ENCODE peak calls at places on chromosomes 12 and 14, in nine cellular contexts. A is tibial nerve, N is foreskin fibroblast, I is brain microvascular endothelial cell, R is HCT116, C is kidney, D is psoas muscle, F is pancreas, O is upper lobe of right lung. M is an unnamed sample.

GRCh38 chr14:33617154-33617553 is 333.7 kb downstream of the EGLN3 start:
- DNase-seq in C (no peak), F (no peak), I (peak; percentile 25), R (no peak), A (no peak), O (no peak), D (no peak), N (peak; percentile 82), M (peak; percentile 75)

GRCh38 chr12:80815351-80815750 is 98.6 kb downstream of the MYF5 start:
- DNase-seq in C (no peak), F (no peak), R (no peak), D (no peak), I (no peak), O (no peak), A (no peak), N (no peak), M (no peak)

GRCh38 chr12:30796891-30797371 is 42.2 kb upstream of the CAPRIN2 start:
- DNase-seq in I (peak; percentile 33), O (no peak), A (no peak), F (no peak), D (no peak), N (peak; percentile 57), C (peak; percentile 52), R (no peak), M (no peak)

GRCh38 chr12:130945793-130946492 is 7.8 kb upstream of the ADGRD1 start:
- DNase-seq in I (no peak), C (no peak), N (no peak), D (peak; percentile 43), A (no peak), F (no peak), O (no peak), R (no peak), M (no peak)

GRCh38 chr12:41907036-41907435 is 237.6 kb downstream of the GXYLT1 start:
- DNase-seq in C (no peak), R (no peak), I (no peak), D (no peak), O (no peak), N (no peak), A (no peak), F (no peak), M (no peak)

GRCh38 chr12:2053675-2054070 is 886 bp downstream of the CACNA1C start:
- DNase-seq in C (no peak), I (no peak), O (no peak), R (no peak), A (no peak), N (peak; percentile 59), D (peak; percentile 41), F (no peak), M (no peak)

GRCh38 chr12:64835926-64836325 is 11.5 kb downstream of the TBC1D30 start:
- DNase-seq in N (no peak), O (no peak), R (no peak), I (no peak), F (no peak), C (no peak), D (no peak), A (no peak), M (no peak)

GRCh38 chr14:104546021-104546491 is 33.5 kb upstream of the C14orf180 start:
- DNase-seq in F (no peak), D (no peak), O (peak; percentile 61), A (no peak), R (no peak), I (no peak), C (peak; percentile 73), N (no peak), M (no peak)

GRCh38 chr14:65813760-65814387 is 401.3 kb downstream of the FUT8 start:
- DNase-seq in I (no peak), C (no peak), N (no peak), A (no peak), D (no peak), O (no peak), R (no peak), F (no peak), M (no peak)

GRCh38 chr12:52203126-52203921 is 11.5 kb upstream of the KRT80 start:
- DNase-seq in N (peak; percentile 91), R (peak; percentile 56), F (peak; percentile 59), I (peak; percentile 38), C (peak; percentile 89), O (peak; percentile 73), D (peak; percentile 56), A (peak; percentile 33), M (no peak)

GRCh38 chr12:132161796-132162507 is 17.7 kb downstream of the NOC4L start:
- DNase-seq in I (no peak), O (peak; percentile 44), N (no peak), A (no peak), F (no peak), C (peak; percentile 72), R (no peak), D (no peak), M (no peak)

GRCh38 chr14:34354556-34354955 is 107.5 kb downstream of the SPTSSA start:
- DNase-seq in I (no peak), C (no peak), N (no peak), D (no peak), F (no peak), R (no peak), O (no peak), A (no peak), M (no peak)

GRCh38 chr12:52081263-52081733 is 1.8 kb downstream of the SMIM41 start:
- DNase-seq in R (no peak), I (no peak), D (no peak), A (no peak), N (no peak), O (peak; percentile 58), C (no peak), F (no peak), M (no peak)

GRCh38 chr12:126668538-126668937 is 1598.4 kb upstream of the TMEM132C start:
- DNase-seq in D (no peak), O (no peak), C (no peak), N (peak; percentile 82), I (peak; percentile 59), F (no peak), R (no peak), A (no peak), M (peak; percentile 94)

GRCh38 chr12:123788541-123788940 is 26.4 kb downstream of the DNAH10 start:
- DNase-seq in C (no peak), I (no peak), F (no peak), A (no peak), N (no peak), R (no peak), O (no peak), D (no peak), M (no peak)

GRCh38 chr14:68679746-68680467 is 113.0 kb downstream of the ZFP36L1 start:
- DNase-seq in D (no peak), O (no peak), C (no peak), F (no peak), N (no peak), A (no peak), I (no peak), R (no peak), M (no peak)
- H3K4me3 ChIP-seq in D (no peak overlapping the region), O (no peak overlapping the region), C (peak overlapping the region; percentile 49), F (no peak overlapping the region), N (no peak overlapping the region), A (no peak overlapping the region), I (no peak overlapping the region), R (no peak overlapping the region), M (no peak overlapping the region)

DNA sequence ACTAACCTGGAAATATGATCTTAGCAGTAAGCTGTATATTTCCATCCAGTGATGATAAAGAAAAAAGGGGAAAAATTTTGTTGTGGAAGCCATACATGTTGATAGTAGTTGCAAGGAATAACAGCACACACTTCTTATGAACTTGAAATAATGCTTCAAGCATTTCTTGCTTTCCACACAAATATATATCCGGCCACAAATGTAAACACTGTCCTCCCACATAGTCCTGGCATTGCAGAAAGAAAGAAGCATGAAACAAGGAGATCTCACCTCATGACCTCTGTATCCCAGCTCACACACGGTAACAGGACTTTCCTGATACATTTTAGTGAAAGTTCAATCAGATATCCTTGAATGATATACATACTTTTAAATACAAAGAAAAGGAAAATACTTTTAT is 56.0 kb downstream of the LLPH start:
- DNase-seq in D (no peak), I (peak; percentile 13), A (no peak), C (no peak), O (no peak), R (no peak), N (peak; percentile 60), F (no peak), M (no peak)
- H3K4me3 ChIP-seq in D (no peak overlapping the region), I (no peak overlapping the region), A (no peak overlapping the region), C (no peak overlapping the region), O (no peak overlapping the region), R (no peak overlapping the region), N (no peak overlapping the region), F (no peak overlapping the region), M (no peak overlapping the region)

DNA sequence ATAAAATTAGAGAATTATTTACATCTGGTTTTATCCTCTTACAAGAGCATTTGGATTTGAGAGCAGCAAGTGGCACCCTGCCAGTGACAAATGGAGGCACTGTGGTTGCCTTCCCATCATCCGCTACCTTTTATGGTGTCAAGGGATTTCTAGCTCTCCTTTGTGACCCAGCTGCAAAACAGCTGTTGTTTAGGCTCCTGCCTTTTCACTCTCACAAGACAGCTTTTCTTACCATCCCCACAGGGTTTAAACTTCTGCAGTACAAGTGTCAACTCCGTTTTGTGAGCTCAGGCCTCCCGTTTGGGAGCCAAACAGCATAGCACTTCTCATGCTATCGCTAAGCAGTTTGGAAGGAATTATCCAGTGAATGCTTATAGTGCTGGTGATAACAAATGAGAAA is 331.4 kb downstream of the TMTC2 start:
- DNase-seq in O (no peak), F (no peak), R (no peak), A (no peak), D (no peak), I (no peak), N (peak; percentile 50), C (no peak), M (peak; percentile 32)
- H3K4me3 ChIP-seq in O (no peak overlapping the region), F (no peak overlapping the region), R (no peak overlapping the region), A (no peak overlapping the region), D (no peak overlapping the region), I (no peak overlapping the region), N (no peak overlapping the region), C (no peak overlapping the region), M (no peak overlapping the region)

GRCh38 chr12:91180162-91180561 is 2.5 kb downstream of the DCN start:
- DNase-seq in N (no peak), O (no peak), A (no peak), R (no peak), D (no peak), C (no peak), F (no peak), I (no peak), M (no peak)

GRCh38 chr12:91178139-91178561 is 4.5 kb downstream of the DCN start:
- DNase-seq in D (peak; percentile 13), A (no peak), R (no peak), I (no peak), N (peak; percentile 63), O (no peak), C (no peak), F (no peak), M (no peak)

GRCh38 chr12:91179315-91179714 is 3.3 kb downstream of the DCN start:
- DNase-seq in R (no peak), N (peak; percentile 86), D (no peak), O (no peak), A (no peak), F (no peak), I (no peak), C (no peak), M (no peak)

GRCh38 chr12:91177380-91177779 is 5.2 kb downstream of the DCN start:
- DNase-seq in A (no peak), O (no peak), D (no peak), C (no peak), N (peak; percentile 13), I (peak; percentile 28), R (no peak), F (no peak), M (no peak)

DNA sequence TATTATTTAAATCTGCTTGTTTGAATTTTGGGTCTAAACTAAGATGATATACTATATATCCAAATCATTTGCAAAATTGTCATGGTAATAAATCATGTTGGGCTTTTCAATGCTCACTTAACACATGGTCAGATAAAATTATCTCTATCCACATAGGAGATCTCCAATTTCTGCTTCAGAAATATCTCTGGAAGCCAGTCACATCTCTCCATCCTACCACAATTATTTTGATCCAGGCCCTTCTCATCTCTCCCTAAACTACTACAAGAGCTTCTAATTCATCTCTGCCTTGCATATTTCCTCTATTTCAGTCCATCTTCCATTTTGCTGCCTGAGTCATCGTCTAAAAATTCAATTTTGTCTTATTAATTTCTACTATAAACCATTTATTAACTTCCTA is 3.8 kb downstream of the DCN start:
- DNase-seq in O (no peak), I (no peak), F (no peak), R (no peak), N (peak; percentile 17), D (no peak), C (no peak), A (no peak), M (no peak)
- H3K4me3 ChIP-seq in O (peak overlapping the region; percentile 42), I (no peak overlapping the region), F (no peak overlapping the region), R (no peak overlapping the region), N (peak overlapping the region; percentile 57), D (peak overlapping the region; percentile 45), C (peak overlapping the region; percentile 16), A (peak overlapping the region; percentile 20), M (peak overlapping the region; percentile 42)

M was measured in skeletal muscle cell.